ENCODE peak calls at places on chromosomes 12 and 14, in four cellular contexts. F is CD8-positive, alpha-beta T cell; C is uterus; H is neural progenitor cell. G is an unnamed sample.

GRCh38 chr12:45763381-45763780 is 33.9 kb downstream of the ARID2 start:
- DNase-seq in F (no peak), C (no peak), H (no peak), G (no peak)

GRCh38 chr12:70106347-70106746 is 136.9 kb upstream of the CNOT2 start:
- DNase-seq in F (no peak), C (no peak), H (no peak), G (no peak)

GRCh38 chr12:66409195-66409871 is 107.0 kb downstream of the HELB start:
- DNase-seq in F (no peak), C (no peak), H (peak; percentile 68), G (no peak)

GRCh38 chr12:52634266-52635056 is 16.1 kb upstream of the KRT73 start:
- DNase-seq in F (no peak), C (no peak), H (no peak), G (no peak)

GRCh38 chr14:60101801-60102200 is 10.1 kb downstream of the PCNX4 start:
- DNase-seq in F (no peak), C (no peak), H (no peak), G (no peak)

GRCh38 chr14:74858022-74858421 is 17.9 kb downstream of the PROX2 start:
- DNase-seq in F (no peak), C (no peak), H (no peak), G (no peak)

GRCh38 chr14:40113671-40114070 is 681.4 kb upstream of the FBXO33 start:
- DNase-seq in F (no peak), C (no peak), H (no peak), G (no peak)

GRCh38 chr12:6219980-6220379 is 19.8 kb downstream of the CD9 start:
- DNase-seq in F (no peak), C (no peak), H (no peak), G (no peak)

GRCh38 chr14:53979141-53979673 is 22.6 kb upstream of the BMP4 start:
- DNase-seq in F (no peak), C (no peak), H (peak; percentile 47), G (no peak)

GRCh38 chr12:33794954-33795353 is 227.3 kb upstream of the ALG10 start:
- DNase-seq in F (no peak), C (no peak), H (no peak), G (no peak)

GRCh38 chr12:83389237-83389996 is 702.7 kb downstream of the TMTC2 start:
- DNase-seq in F (no peak), C (no peak), H (peak; percentile 64), G (no peak)

GRCh38 chr12:101924647-101925046 is 47.3 kb downstream of the DRAM1 start:
- DNase-seq in F (no peak), C (no peak), H (no peak), G (no peak)

GRCh38 chr12:7395950-7396349 is 48.0 kb downstream of the CD163L1 start:
- DNase-seq in F (no peak), C (no peak), H (no peak), G (no peak)

GRCh38 chr14:100528962-100529560 is 58.2 kb downstream of the BEGAIN start:
- DNase-seq in F (no peak), C (no peak), H (no peak), G (no peak)

GRCh38 chr14:90839889-90840266 is 23.6 kb upstream of the TTC7B start:
- DNase-seq in F (no peak), C (no peak), H (no peak), G (no peak)

GRCh38 chr12:114625294-114625851 is 58.6 kb downstream of the TBX3 start:
- DNase-seq in F (no peak), C (no peak), H (peak; percentile 83), G (peak; percentile 32)

GRCh38 chr14:69535230-69535848 is 39.3 kb downstream of the CCDC177 start:
- DNase-seq in F (no peak), C (peak; percentile 24), H (peak; percentile 87), G (peak; percentile 41)

GRCh38 chr12:19440019-19440858 is 947 bp downstream of the AEBP2 start:
- DNase-seq in F (peak; percentile 29), C (peak; percentile 59), H (peak; percentile 81), G (peak; percentile 44)

GRCh38 chr14:101251812-101252442 is 309.4 kb upstream of the DIO3 start:
- DNase-seq in F (no peak), C (no peak), H (no peak), G (no peak)

GRCh38 chr12:1884651-1885050 is 33.8 kb downstream of the CACNA2D4 start:
- DNase-seq in F (no peak), C (no peak), H (no peak), G (no peak)

GRCh38 chr14:69979882-69980281 is 100.7 kb downstream of the SMOC1 start:
- DNase-seq in F (no peak), C (no peak), H (no peak), G (no peak)

GRCh38 chr14:96797943-96798349 is 764 bp downstream of the VRK1 start:
- DNase-seq in F (no peak), C (no peak), H (no peak), G (no peak)

GRCh38 chr12:114668151-114668891 is 15.7 kb downstream of the TBX3 start:
- DNase-seq in F (no peak), C (peak; percentile 84), H (peak; percentile 91), G (peak; percentile 66)

GRCh38 chr12:26636710-26637328 is 196.2 kb downstream of the ITPR2 start:
- DNase-seq in F (no peak), C (no peak), H (no peak), G (no peak)

GRCh38 chr14:80269338-80269935 is 58.1 kb upstream of the DIO2 start:
- DNase-seq in F (no peak), C (no peak), H (no peak), G (no peak)

GRCh38 chr12:4346931-4347330 is 25.9 kb downstream of the TIGAR start:
- DNase-seq in F (no peak), C (no peak), H (no peak), G (no peak)

GRCh38 chr14:71203306-71203705 is 296.0 kb downstream of the PCNX1 start:
- DNase-seq in F (no peak), C (no peak), H (no peak), G (no peak)

GRCh38 chr12:91037301-91037700 is 20.5 kb downstream of the KERA start:
- DNase-seq in F (no peak), C (no peak), H (no peak), G (no peak)

GRCh38 chr12:88960213-88960878 is 380.1 kb upstream of the KITLG start:
- DNase-seq in F (no peak), C (no peak), H (no peak), G (no peak)

GRCh38 chr12:104136577-104136976 is 1.4 kb downstream of the NFYB start:
- DNase-seq in F (no peak), C (no peak), H (no peak), G (no peak)

GRCh38 chr12:42261708-42262107 is 23.7 kb upstream of the YAF2 start:
- DNase-seq in F (no peak), C (no peak), H (no peak), G (no peak)

GRCh38 chr14:106308839-106309389 is 782.5 kb downstream of the TMEM121 start:
- DNase-seq in F (peak; percentile 36), C (no peak), H (peak; percentile 42), G (peak; percentile 43)

GRCh38 chr12:112941528-112942335 is 3.5 kb downstream of the OAS3 start:
- DNase-seq in F (no peak), C (no peak), H (no peak), G (no peak)

GRCh38 chr12:9221476-9221875 is 13.3 kb upstream of the PZP start:
- DNase-seq in F (no peak), C (no peak), H (no peak), G (no peak)

GRCh38 chr12:2682301-2683282 is 112.2 kb upstream of the FKBP4 start:
- DNase-seq in F (no peak), C (peak; percentile 29), H (peak; percentile 78), G (peak; percentile 28)

GRCh38 chr12:13613297-13613696 is 368.1 kb downstream of the GRIN2B start:
- DNase-seq in F (no peak), C (no peak), H (no peak), G (no peak)

GRCh38 chr12:9940370-9940769 is 8.2 kb upstream of the CLEC2A start:
- DNase-seq in F (no peak), C (no peak), H (peak; percentile 14), G (no peak)

GRCh38 chr12:47811581-47812484 is 7.9 kb downstream of the HDAC7 start:
- DNase-seq in F (no peak), C (peak; percentile 81), H (no peak), G (no peak)
- H3K4me3 ChIP-seq in F (peak overlapping the region; percentile 59), C (no peak overlapping the region), H (peak overlapping the region; percentile 35), G (no peak overlapping the region)

GRCh38 chr12:118983147-118983824 is 1.9 kb downstream of the SRRM4 start:
- DNase-seq in F (no peak), C (no peak), H (no peak), G (no peak)
- TF ChIP-seq CTCF in F (no peak), C (no peak), H (no peak), G (no peak)

GRCh38 chr12:50925920-50926319 is 26.4 kb upstream of the HIGD1C start:
- DNase-seq in F (no peak), C (no peak), H (no peak), G (no peak)
- H3K27ac ChIP-seq in F (no peak overlapping the region), C (peak overlapping the region; percentile 95), H (no peak overlapping the region), G (no peak overlapping the region)

GRCh38 chr14:56333361-56334279 is 215.4 kb downstream of the PELI2 start:
- DNase-seq in F (no peak), C (no peak), H (no peak), G (no peak)
- H3K4me3 ChIP-seq in F (no peak overlapping the region), C (no peak overlapping the region), H (no peak overlapping the region), G (no peak overlapping the region)

GRCh38 chr12:68113644-68114043 is 45.9 kb downstream of the IFNG start:
- DNase-seq in F (no peak), C (no peak), H (peak; percentile 22), G (no peak)
- TF ChIP-seq CTCF in F (peak; percentile 43), C (no peak), H (peak; percentile 48), G (no peak)

GRCh38 chr14:92650581-92651105 is 97.8 kb downstream of the LGMN start:
- DNase-seq in F (no peak), C (no peak), H (no peak), G (no peak)

GRCh38 chr14:92646952-92647461 is 101.4 kb downstream of the LGMN start:
- DNase-seq in F (no peak), C (peak; percentile 80), H (no peak), G (no peak)

GRCh38 chr14:92647499-92648279 is 100.7 kb downstream of the LGMN start:
- DNase-seq in F (no peak), C (no peak), H (no peak), G (no peak)

GRCh38 chr14:92649934-92650545 is 98.4 kb downstream of the LGMN start:
- DNase-seq in F (no peak), C (peak; percentile 73), H (no peak), G (peak; percentile 87)

GRCh38 chr14:92649066-92649465 is 99.4 kb downstream of the LGMN start:
- DNase-seq in F (no peak), C (no peak), H (no peak), G (no peak)
- H3K27ac ChIP-seq in F (no peak overlapping the region), C (peak overlapping the region; percentile 100), H (no peak overlapping the region), G (no peak overlapping the region)

GRCh38 chr12:130880411-130880885 is 8.6 kb downstream of the RAN start:
- DNase-seq in F (no peak), C (no peak), H (no peak), G (no peak)
- H3K4me3 ChIP-seq in F (peak overlapping the region; percentile 23), C (no peak overlapping the region), H (no peak overlapping the region), G (no peak overlapping the region)

GRCh38 chr12:56258820-56259183 is 618 bp upstream of the ANKRD52 start:
- DNase-seq in F (no peak), C (no peak), H (no peak), G (no peak)
- TF ChIP-seq CTCF in F (no peak), C (no peak), H (no peak), G (no peak)